ENCODE peak calls at places on chromosomes 2 and 18, in five cellular contexts. Z, E, B, F and C are unnamed samples. For H3K9me3, the result is how much of the 10 kb centered on the place peaks cover.

GRCh38 chr2:225998653-225999052 is 599.1 kb downstream of the NYAP2 start:
- DNase-seq in Z (no peak), F (no peak), E (no peak), B (no peak), C (no peak)

GRCh38 chr18:72863754-72864153 is 4.0 kb downstream of the NETO1 start:
- DNase-seq in Z (no peak), F (no peak), B (no peak), E (no peak), C (no peak)

GRCh38 chr2:221448086-221448856 is 123.8 kb downstream of the EPHA4 start:
- DNase-seq in E (no peak), F (no peak), B (no peak), Z (no peak), C (no peak)

GRCh38 chr2:174694196-174694878 is 69.9 kb downstream of the CHRNA1 start:
- DNase-seq in Z (no peak), B (no peak), E (no peak), F (no peak), C (peak)

GRCh38 chr2:50111067-50111466 is 920.9 kb downstream of the NRXN1 start:
- DNase-seq in E (no peak), Z (no peak), B (no peak), F (no peak), C (no peak)

GRCh38 chr2:134250840-134251461 is 2.9 kb upstream of the MGAT5 start:
- DNase-seq in E (no peak), F (no peak), Z (no peak), B (no peak), C (no peak)

GRCh38 chr18:26719909-26720308 is 145.6 kb downstream of the AQP4 start:
- DNase-seq in B (no peak), E (no peak), Z (no peak), F (no peak), C (no peak)

GRCh38 chr2:127660291-127660578 is 14.3 kb downstream of the GPR17 start:
- DNase-seq in F (peak), Z (peak), E (no peak), B (peak), C (no peak)

GRCh38 chr18:12657849-12658829 is at the start of gene SPIRE1:
- DNase-seq in Z (peak), E (no peak), B (peak), F (peak), C (peak)

DNA sequence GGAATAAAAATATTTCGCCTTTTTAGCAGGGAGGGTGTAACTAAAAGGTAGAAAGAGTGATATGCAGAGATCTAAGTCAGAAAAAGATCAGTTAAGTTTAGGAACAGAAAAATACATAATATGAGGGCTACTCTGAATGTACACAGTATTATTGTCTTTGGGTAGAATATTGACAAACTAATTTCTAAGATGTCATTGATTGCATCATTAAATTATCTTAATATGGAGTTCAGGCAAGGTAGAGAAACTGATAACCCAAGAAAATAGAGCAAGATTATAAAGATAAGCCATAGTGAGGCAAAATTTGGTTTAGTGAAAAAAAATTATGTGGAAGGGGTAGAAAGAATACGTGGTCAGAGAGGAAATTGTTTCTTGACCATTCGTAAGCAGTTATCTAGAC is 629.0 kb upstream of the NXPH2 start:
- DNase-seq in E (no peak), B (no peak), Z (no peak), F (no peak), C (no peak)
- H3K27ac ChIP-seq in E (no peak), B (no peak), Z (no peak), F (no peak), C (no peak)

GRCh38 chr2:172052000-172052983 is 33.0 kb upstream of the DLX1 start:
- DNase-seq in F (no peak), B (no peak), E (no peak), Z (no peak), C (peak)
- H3K9me3 ChIP-seq in F (under half), B (under half), E (under half), Z (under half), C (under half)

DNA sequence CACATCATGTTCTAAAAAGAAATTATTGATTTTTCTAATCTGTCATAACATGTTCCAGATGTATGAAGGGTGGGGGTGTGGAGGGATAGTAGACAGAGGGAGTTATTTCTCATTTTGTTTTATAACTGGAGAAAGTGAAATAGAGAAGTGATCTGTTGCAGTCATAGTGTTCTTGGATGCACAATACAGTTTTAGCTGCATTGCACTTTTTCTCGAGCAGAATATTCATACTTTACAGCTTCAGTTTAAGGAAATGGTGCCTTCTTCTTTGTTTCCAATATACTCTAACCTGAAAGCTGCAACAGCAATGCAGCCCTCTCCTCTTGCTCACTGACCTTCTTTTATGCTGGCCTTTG is 97.7 kb upstream of the UGP2 start:
- DNase-seq in F (no peak), Z (no peak), E (no peak), B (no peak), C (peak)
- H3K27ac ChIP-seq in F (no peak), Z (no peak), E (no peak), B (no peak), C (peak)

GRCh38 chr2:239805043-239805329 is 220.2 kb downstream of the NDUFA10 start:
- DNase-seq in Z (no peak), B (no peak), F (no peak), E (no peak), C (no peak)
- H3K9me3 ChIP-seq in Z (under half), B (under half), F (under half), E (under half), C (under half)

GRCh38 chr18:77070627-77071026 is 62.0 kb downstream of the MBP start:
- DNase-seq in F (no peak), Z (no peak), E (no peak), B (no peak), C (no peak)

GRCh38 chr18:77068890-77069312 is 63.7 kb downstream of the MBP start:
- DNase-seq in B (no peak), E (no peak), F (no peak), Z (no peak), C (no peak)

GRCh38 chr18:77068321-77068841 is 64.2 kb downstream of the MBP start:
- DNase-seq in Z (no peak), E (no peak), B (no peak), F (no peak), C (no peak)

GRCh38 chr18:77069931-77070330 is 62.7 kb downstream of the MBP start:
- DNase-seq in F (no peak), E (no peak), B (no peak), Z (no peak), C (no peak)

DNA sequence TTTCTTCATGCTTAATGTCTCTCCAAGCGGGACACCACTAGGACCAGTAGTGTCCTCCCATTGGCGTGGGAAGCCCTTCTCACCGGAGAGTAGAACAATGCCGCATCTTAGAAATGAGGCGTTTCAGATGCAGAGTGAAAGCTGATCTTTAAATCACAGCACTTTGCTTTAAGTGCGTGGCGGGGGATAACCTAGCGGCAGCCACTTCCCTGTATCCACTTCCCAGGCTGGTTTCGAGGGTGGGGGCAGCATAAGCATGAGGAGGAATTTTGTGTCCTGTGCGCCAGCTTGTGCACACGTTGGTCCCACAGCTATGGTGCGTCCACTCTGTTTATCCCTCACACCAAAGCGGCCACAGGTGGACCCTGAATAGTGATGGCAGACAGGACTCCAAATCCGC is 63.1 kb downstream of the MBP start:
- DNase-seq in B (no peak), E (no peak), F (no peak), Z (no peak), C (no peak)
- H3K27ac ChIP-seq in B (no peak), E (no peak), F (peak), Z (peak), C (no peak)

GRCh38 chr18:80023173-80023572 is 11.1 kb upstream of the RBFA start:
- DNase-seq in F (no peak), B (no peak), Z (no peak), E (no peak), C (peak)
- H3K9me3 ChIP-seq in F (half or more), B (under half), Z (half or more), E (half or more), C (under half)

GRCh38 chr2:178109813-178110212 is 2.4 kb upstream of the RBM45 start:
- DNase-seq in Z (no peak), E (no peak), B (no peak), F (no peak), C (peak)

GRCh38 chr2:178108176-178108575 is 4.1 kb upstream of the RBM45 start:
- DNase-seq in E (no peak), Z (no peak), F (no peak), B (no peak), C (no peak)

GRCh38 chr2:178111743-178112142 is 494 bp upstream of the RBM45 start:
- DNase-seq in F (no peak), Z (no peak), B (no peak), E (no peak), C (no peak)

GRCh38 chr2:178112202-178113152 is at the start of gene RBM45:
- DNase-seq in E (peak), F (peak), Z (peak), B (peak), C (peak)

GRCh38 chr2:178110681-178111080 is 1.6 kb upstream of the RBM45 start:
- DNase-seq in E (no peak), B (no peak), F (no peak), Z (no peak), C (no peak)
- H3K27ac ChIP-seq in E (no peak), B (no peak), F (no peak), Z (no peak), C (no peak)

GRCh38 chr2:190535119-190535439 is 557 bp upstream of the NEMP2 start:
- DNase-seq in Z (no peak), F (no peak), B (no peak), E (no peak), C (no peak)

GRCh38 chr2:190540048-190540447 is 5.5 kb upstream of the NEMP2 start:
- DNase-seq in B (no peak), Z (no peak), E (no peak), F (no peak), C (peak)

GRCh38 chr2:190538201-190538600 is 3.7 kb upstream of the NEMP2 start:
- DNase-seq in B (no peak), E (no peak), Z (no peak), F (no peak), C (no peak)

GRCh38 chr2:190535586-190535985 is 1.1 kb upstream of the NEMP2 start:
- DNase-seq in E (no peak), Z (no peak), F (no peak), B (no peak), C (peak)

DNA sequence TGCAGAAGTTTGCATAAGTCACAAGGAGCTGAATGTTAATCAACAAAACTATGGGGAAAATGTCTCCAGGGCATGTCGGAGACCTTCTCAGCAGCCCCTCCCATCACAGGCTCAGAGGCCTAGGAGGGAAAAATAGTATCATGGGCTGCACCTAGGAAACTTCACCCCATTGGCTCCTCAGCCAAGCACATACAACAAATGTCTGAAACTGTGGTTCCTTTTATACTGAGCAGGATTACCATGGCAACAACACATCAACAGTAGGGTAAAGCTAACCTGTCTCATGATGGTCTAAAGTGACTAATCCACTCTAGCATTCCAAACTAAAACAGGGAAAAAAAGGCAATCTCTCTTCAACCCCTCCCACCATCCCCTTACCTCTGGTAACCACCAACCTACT is 3.2 kb upstream of the NEMP2 start:
- DNase-seq in E (no peak), B (no peak), Z (no peak), F (no peak), C (no peak)
- H3K9me3 ChIP-seq in E (under half), B (under half), Z (under half), F (under half), C (under half)

GRCh38 chr2:120350801-120351324 is 4.9 kb downstream of the INHBB start:
- DNase-seq in Z (no peak), E (no peak), B (no peak), F (peak), C (no peak)
- H3K27ac ChIP-seq in Z (no peak), E (no peak), B (no peak), F (no peak), C (no peak)